ENCODE peak calls at places on chromosomes 11 and 22, in four cellular contexts. One of them, this sample, is unnamed.

GRCh38 chr22:31173386-31174145 is 13.6 kb downstream of the RNF185 start:
- DNase-seq in transverse colon: no peak
- DNase-seq in mammary epithelial cell: peak; percentile 78
- DNase-seq in A549: peak; percentile 32
- DNase-seq in this sample: no peak

GRCh38 chr11:105718641-105719040 is 108.8 kb downstream of the GRIA4 start:
- DNase-seq in transverse colon: no peak
- DNase-seq in mammary epithelial cell: no peak
- DNase-seq in A549: no peak
- DNase-seq in this sample: no peak

GRCh38 chr11:63613517-63614135 is 607 bp downstream of the PLAAT3 start:
- DNase-seq in transverse colon: peak; percentile 38
- DNase-seq in mammary epithelial cell: no peak
- DNase-seq in A549: peak; percentile 42
- DNase-seq in this sample: peak; percentile 77

GRCh38 chr22:25161916-25162530 is 37.6 kb upstream of the CRYBB3 start:
- DNase-seq in transverse colon: no peak
- DNase-seq in mammary epithelial cell: no peak
- DNase-seq in A549: no peak
- DNase-seq in this sample: no peak

GRCh38 chr11:7533199-7534029 is 19.6 kb downstream of the PPFIBP2 start:
- DNase-seq in transverse colon: no peak
- DNase-seq in mammary epithelial cell: no peak
- DNase-seq in A549: no peak
- DNase-seq in this sample: no peak

GRCh38 chr22:50583294-50583865 is 731 bp upstream of the CHKB start:
- DNase-seq in transverse colon: no peak
- DNase-seq in mammary epithelial cell: no peak
- DNase-seq in A549: no peak
- DNase-seq in this sample: no peak

GRCh38 chr11:64055077-64055476 is 19.3 kb downstream of the FLRT1 start:
- DNase-seq in transverse colon: no peak
- DNase-seq in mammary epithelial cell: no peak
- DNase-seq in A549: no peak
- DNase-seq in this sample: no peak

GRCh38 chr11:129143335-129143734 is 48.8 kb downstream of the ARHGAP32 start:
- DNase-seq in transverse colon: peak; percentile 81
- DNase-seq in mammary epithelial cell: peak; percentile 100
- DNase-seq in A549: peak; percentile 91
- DNase-seq in this sample: peak; percentile 97

GRCh38 chr11:73218106-73218829 is at the start of gene P2RY2:
- DNase-seq in transverse colon: peak; percentile 91
- DNase-seq in mammary epithelial cell: peak; percentile 52
- DNase-seq in A549: peak; percentile 72
- DNase-seq in this sample: peak; percentile 81

GRCh38 chr11:27205779-27206549 is 157.1 kb downstream of the CCDC34 start:
- DNase-seq in transverse colon: no peak
- DNase-seq in mammary epithelial cell: no peak
- DNase-seq in A549: no peak
- DNase-seq in this sample: no peak

GRCh38 chr11:45651841-45652745 is 13.3 kb downstream of the CHST1 start:
- DNase-seq in transverse colon: no peak
- DNase-seq in mammary epithelial cell: no peak
- DNase-seq in A549: no peak
- DNase-seq in this sample: no peak

GRCh38 chr22:19757985-19758895 is 2.3 kb upstream of the TBX1 start:
- DNase-seq in transverse colon: no peak
- DNase-seq in mammary epithelial cell: no peak
- DNase-seq in A549: no peak
- DNase-seq in this sample: no peak

GRCh38 chr11:22828373-22828772 is 1.2 kb downstream of the SVIP start:
- DNase-seq in transverse colon: no peak
- DNase-seq in mammary epithelial cell: no peak
- DNase-seq in A549: no peak
- DNase-seq in this sample: no peak

GRCh38 chr11:31956310-31956709 is 134.6 kb upstream of the RCN1 start:
- DNase-seq in transverse colon: no peak
- DNase-seq in mammary epithelial cell: peak; percentile 66
- DNase-seq in A549: no peak
- DNase-seq in this sample: no peak

GRCh38 chr11:32550207-32550606 is 33.4 kb upstream of the EIF3M start:
- DNase-seq in transverse colon: no peak
- DNase-seq in mammary epithelial cell: no peak
- DNase-seq in A549: no peak
- DNase-seq in this sample: no peak

GRCh38 chr11:102712140-102712539 is 6.6 kb upstream of the MMP27 start:
- DNase-seq in transverse colon: no peak
- DNase-seq in mammary epithelial cell: no peak
- DNase-seq in A549: no peak
- DNase-seq in this sample: no peak

GRCh38 chr22:26648761-26649363 is 8.5 kb upstream of the MIAT start:
- DNase-seq in transverse colon: no peak
- DNase-seq in mammary epithelial cell: peak; percentile 33
- DNase-seq in A549: no peak
- DNase-seq in this sample: no peak

GRCh38 chr22:28899199-28899853 is 16.0 kb downstream of the ZNRF3 start:
- DNase-seq in transverse colon: no peak
- DNase-seq in mammary epithelial cell: peak; percentile 87
- DNase-seq in A549: no peak
- DNase-seq in this sample: no peak

GRCh38 chr11:65141896-65142494 is 7.7 kb upstream of the SYVN1 start:
- DNase-seq in transverse colon: no peak
- DNase-seq in mammary epithelial cell: no peak
- DNase-seq in A549: no peak
- DNase-seq in this sample: no peak

GRCh38 chr22:46012182-46012880 is 35.4 kb upstream of the WNT7B start:
- DNase-seq in transverse colon: peak; percentile 8
- DNase-seq in mammary epithelial cell: no peak
- DNase-seq in A549: no peak
- DNase-seq in this sample: peak; percentile 21

GRCh38 chr11:9005087-9005486 is 1.3 kb upstream of the NRIP3 start:
- DNase-seq in transverse colon: no peak
- DNase-seq in mammary epithelial cell: no peak
- DNase-seq in A549: no peak
- DNase-seq in this sample: no peak
- TF ChIP-seq CTCF in transverse colon: no peak
- TF ChIP-seq CTCF in mammary epithelial cell: no peak
- TF ChIP-seq CTCF in A549: no peak
- TF ChIP-seq CTCF in this sample: no peak

GRCh38 chr11:34732831-34733230 is 111.9 kb downstream of the EHF start:
- DNase-seq in transverse colon: no peak
- DNase-seq in mammary epithelial cell: no peak
- DNase-seq in A549: no peak
- DNase-seq in this sample: no peak
- H3K27ac ChIP-seq in transverse colon: no peak overlapping the region
- H3K27ac ChIP-seq in mammary epithelial cell: no peak overlapping the region
- H3K27ac ChIP-seq in A549: no peak overlapping the region
- H3K27ac ChIP-seq in this sample: no peak overlapping the region

GRCh38 chr11:66290332-66290629 is 1.3 kb upstream of the YIF1A start:
- DNase-seq in transverse colon: no peak
- DNase-seq in mammary epithelial cell: no peak
- DNase-seq in A549: no peak
- DNase-seq in this sample: no peak

GRCh38 chr11:66288138-66288865 is 641 bp downstream of the YIF1A start:
- DNase-seq in transverse colon: peak; percentile 59
- DNase-seq in mammary epithelial cell: peak; percentile 19
- DNase-seq in A549: no peak
- DNase-seq in this sample: peak; percentile 46

GRCh38 chr11:66289548-66290331 is 797 bp upstream of the YIF1A start:
- DNase-seq in transverse colon: peak; percentile 78
- DNase-seq in mammary epithelial cell: no peak
- DNase-seq in A549: no peak
- DNase-seq in this sample: peak; percentile 83

GRCh38 chr11:66287256-66288137 is 1.4 kb downstream of the YIF1A start:
- DNase-seq in transverse colon: no peak
- DNase-seq in mammary epithelial cell: no peak
- DNase-seq in A549: no peak
- DNase-seq in this sample: no peak

DNA sequence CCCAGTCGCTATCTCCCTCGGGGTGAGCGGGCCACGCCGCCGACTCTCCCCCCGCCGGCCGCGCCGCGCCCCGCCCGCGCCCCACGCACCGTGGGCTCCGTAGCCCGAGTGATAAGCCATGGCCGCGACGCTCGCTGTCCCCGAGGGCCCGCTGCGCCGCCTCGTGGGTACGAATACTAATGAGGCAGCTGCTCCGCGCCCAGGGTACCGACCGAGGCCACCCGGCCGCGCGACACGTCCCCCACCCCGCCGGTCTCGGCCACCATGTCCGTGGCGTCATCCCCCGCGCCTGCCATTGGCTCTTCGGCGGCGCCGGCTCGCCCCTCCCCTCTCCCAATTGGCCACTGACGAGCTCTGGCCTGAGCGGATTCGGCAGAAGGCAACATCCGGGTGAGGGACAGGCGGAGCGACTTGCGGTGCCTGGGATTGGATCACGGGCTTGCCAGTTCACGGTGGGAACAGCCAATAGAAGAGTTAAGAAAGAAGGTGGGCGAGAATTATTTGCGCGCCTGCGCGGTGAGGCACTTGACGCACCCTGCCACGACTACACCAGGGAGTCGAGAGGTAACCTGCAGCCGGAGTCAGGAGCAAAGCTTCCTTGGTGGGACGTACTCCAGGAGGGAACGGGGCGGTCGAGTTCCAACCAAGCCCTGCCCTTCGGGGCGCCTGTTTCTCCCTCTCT is at the start of gene YIF1A:
- DNase-seq in transverse colon: peak; percentile 99
- DNase-seq in mammary epithelial cell: peak; percentile 100
- DNase-seq in A549: peak; percentile 99
- DNase-seq in this sample: peak; percentile 100
- TF ChIP-seq CTCF in transverse colon: peak; percentile 4
- TF ChIP-seq CTCF in mammary epithelial cell: no peak
- TF ChIP-seq CTCF in A549: no peak
- TF ChIP-seq CTCF in this sample: no peak

DNA sequence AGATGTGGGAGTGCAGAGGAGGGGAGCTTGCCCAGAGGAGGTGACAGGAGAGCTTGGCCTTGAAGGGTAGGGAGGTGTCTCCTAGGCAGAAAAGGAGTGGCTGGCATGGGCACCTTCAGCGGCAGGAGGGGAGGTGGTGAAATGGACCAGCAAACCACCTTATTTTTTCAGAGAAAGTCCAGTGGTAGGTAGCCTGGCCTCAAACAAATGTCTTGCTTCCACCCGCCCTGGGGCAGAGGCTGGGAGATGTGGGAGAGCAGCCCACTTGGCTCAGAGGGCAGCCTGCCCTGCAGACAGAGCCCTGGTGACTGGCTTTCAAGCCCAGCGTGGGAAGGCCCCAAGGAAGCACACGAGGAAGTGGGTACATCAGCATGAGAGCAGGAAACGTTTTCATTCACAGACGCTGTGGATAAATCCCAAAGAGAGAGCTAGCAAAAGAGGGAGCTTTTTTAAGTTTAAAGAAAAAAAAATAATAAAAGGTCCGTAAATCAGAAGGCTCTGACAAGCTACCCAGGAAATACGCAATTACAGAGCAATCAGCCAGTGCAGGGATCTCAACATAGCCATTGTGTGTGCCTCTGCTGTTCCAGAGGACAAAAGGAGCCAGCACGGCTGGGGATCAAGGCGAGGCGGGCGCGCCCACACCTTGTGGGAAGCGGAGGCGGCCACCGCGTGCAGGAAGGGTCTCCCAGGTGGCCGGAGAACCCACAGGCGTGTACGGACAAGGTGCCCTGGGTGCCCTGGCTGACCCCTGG is 238.7 kb upstream of the PLET1 start:
- DNase-seq in transverse colon: no peak
- DNase-seq in mammary epithelial cell: no peak
- DNase-seq in A549: no peak
- DNase-seq in this sample: no peak
- H3K27ac ChIP-seq in transverse colon: no peak overlapping the region
- H3K27ac ChIP-seq in mammary epithelial cell: no peak overlapping the region
- H3K27ac ChIP-seq in A549: no peak overlapping the region
- H3K27ac ChIP-seq in this sample: no peak overlapping the region

DNA sequence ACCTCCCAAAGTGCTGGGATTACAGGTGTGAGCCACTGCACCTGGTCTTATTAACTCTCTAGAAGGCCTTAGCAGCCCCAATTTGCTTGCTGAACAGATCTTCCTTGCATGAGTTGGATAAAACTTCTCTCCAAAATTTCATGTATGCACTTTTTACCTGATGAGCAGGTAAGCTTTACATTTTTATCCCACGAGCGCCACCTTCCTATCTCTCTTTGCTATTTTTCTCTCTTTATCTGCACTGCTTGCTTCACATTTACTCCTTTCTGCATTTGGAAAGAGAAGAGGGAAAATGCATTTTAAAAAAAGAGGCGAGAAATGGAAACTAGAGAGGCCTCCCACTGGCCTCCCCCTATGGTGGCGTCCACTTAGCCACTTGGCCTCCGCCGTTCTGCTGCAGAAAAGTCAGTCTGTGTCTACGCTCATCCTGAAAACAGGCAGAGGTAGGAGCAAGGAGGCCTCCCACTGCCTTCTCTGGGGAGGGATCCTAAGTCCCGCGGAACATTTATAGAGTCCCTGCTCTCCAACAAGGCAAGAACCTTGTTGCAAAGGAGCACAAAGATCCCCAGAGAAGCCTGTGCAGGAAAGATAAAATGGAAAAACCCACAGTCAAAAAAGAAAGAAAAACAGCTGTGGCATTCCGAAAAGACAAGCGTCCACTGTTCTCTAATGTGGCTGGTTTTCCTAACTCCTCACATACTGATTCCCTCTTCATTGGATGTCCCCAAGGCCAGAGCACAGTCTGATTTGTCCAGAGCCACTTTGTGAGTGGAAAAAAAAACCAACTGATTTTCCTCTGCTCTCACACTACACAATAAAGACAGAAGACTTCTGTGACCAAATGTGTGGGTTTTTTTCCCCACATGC is 62.2 kb upstream of the INCENP start:
- DNase-seq in transverse colon: no peak
- DNase-seq in mammary epithelial cell: peak; percentile 29
- DNase-seq in A549: no peak
- DNase-seq in this sample: no peak
- TF ChIP-seq CTCF in transverse colon: peak; percentile 52
- TF ChIP-seq CTCF in mammary epithelial cell: peak; percentile 36
- TF ChIP-seq CTCF in A549: no peak
- TF ChIP-seq CTCF in this sample: no peak

DNA sequence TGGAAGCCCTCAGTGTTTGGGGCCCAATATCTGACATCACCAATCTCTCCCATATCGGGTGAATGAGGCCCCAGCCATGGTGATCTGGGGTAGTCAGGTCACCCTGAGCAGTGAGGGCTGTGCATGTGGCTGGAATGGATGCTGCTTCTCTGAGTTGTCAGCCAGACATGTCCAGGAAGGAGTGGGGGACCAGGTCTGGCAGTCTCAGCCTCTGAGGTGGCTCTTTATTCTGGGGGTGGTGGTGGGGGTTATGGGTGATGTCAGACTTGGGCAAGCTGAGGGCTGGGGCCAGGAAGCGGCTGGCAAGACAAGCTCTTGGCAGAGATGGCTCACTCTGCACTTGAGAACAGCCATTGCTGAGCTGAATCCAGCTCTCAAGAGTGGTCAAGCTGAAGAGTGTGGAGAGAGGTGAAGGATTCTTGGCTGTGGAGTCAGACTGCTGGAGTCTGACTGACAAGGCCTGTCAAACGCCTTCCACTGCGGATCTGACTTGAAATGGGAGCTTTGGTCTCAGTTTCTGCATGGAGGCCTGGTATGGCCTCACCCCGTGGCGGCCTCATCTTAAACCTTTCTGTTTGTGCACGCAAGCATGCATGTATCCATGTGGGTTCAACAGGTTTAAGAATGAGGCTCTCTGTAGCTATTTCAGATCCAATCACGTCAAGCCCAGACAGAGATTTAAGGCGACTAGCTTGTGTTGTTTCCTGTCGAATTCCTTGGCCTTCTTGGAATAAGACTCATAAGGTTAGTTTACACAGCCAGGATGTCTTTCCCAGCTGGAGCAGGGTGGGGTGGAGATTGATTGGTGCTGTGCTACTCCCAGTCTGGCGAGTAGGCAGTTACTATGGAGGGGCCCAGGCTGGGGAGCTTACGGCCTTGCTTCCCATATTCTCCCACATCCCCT is 83.9 kb upstream of the TIMP3 start:
- DNase-seq in transverse colon: no peak
- DNase-seq in mammary epithelial cell: no peak
- DNase-seq in A549: no peak
- DNase-seq in this sample: no peak
- H3K27ac ChIP-seq in transverse colon: no peak overlapping the region
- H3K27ac ChIP-seq in mammary epithelial cell: no peak overlapping the region
- H3K27ac ChIP-seq in A549: no peak overlapping the region
- H3K27ac ChIP-seq in this sample: no peak overlapping the region

This sample was measured in adrenal gland.